ENCODE peak calls at places on chromosomes 2 and 18, in eight cellular contexts. M is iPS DF 19.7; S is activated CD4-positive, alpha-beta T cell treated with anti-CD3 and anti-CD28 coated beads, Interleukin-2, amount 10 ng/mL, durations not matched to agents 7 days and 5 days; C is Caki2; A is amniotic stem cell; D is MCF 10A; R is activated T-cell treated with anti-CD3 and anti-CD28 coated beads for 48 hours; U is NCI-H1694. K is an unnamed sample.

GRCh38 chr2:77552956-77553355 is 30.8 kb upstream of the LRRTM4 start:
- DNase-seq in R (no peak), U (no peak), C (peak), M (no peak), D (no peak), A (no peak), S (no peak), K (no peak)

GRCh38 chr2:172182624-172183023 is 79.9 kb upstream of the DLX2 start:
- DNase-seq in S (no peak), U (no peak), D (peak), M (no peak), C (no peak), R (no peak), A (no peak), K (no peak)

GRCh38 chr2:70121627-70122372 is 34.5 kb downstream of the PCBP1 start:
- DNase-seq in S (no peak), R (no peak), D (no peak), A (no peak), C (no peak), U (no peak), M (no peak), K (no peak)

GRCh38 chr2:42792087-42792582 is 248 bp downstream of the HAAO start:
- DNase-seq in S (no peak), C (no peak), M (no peak), A (no peak), U (no peak), R (no peak), D (no peak), K (no peak)

GRCh38 chr2:219951111-219951510 is 323.7 kb downstream of the SLC4A3 start:
- DNase-seq in U (peak), D (no peak), R (no peak), S (no peak), C (no peak), M (no peak), A (no peak), K (no peak)

GRCh38 chr2:162232611-162233115 is 10.6 kb downstream of the FAP start:
- DNase-seq in D (no peak), U (no peak), R (no peak), M (no peak), C (no peak), S (no peak), A (no peak), K (no peak)

GRCh38 chr2:2112416-2113131 is 218.5 kb downstream of the MYT1L start:
- DNase-seq in A (no peak), S (no peak), M (no peak), D (no peak), U (no peak), R (no peak), C (no peak), K (no peak)

GRCh38 chr18:7616661-7617060 is 49.5 kb downstream of the PTPRM start:
- DNase-seq in A (no peak), U (no peak), S (no peak), C (no peak), D (peak), R (no peak), M (no peak), K (no peak)

GRCh38 chr2:191038241-191038725 is 24.3 kb upstream of the STAT1 start:
- DNase-seq in S (peak), A (no peak), R (no peak), U (no peak), M (no peak), C (no peak), D (peak), K (peak)

GRCh38 chr2:172085460-172086159 is at the start of gene DLX1:
- DNase-seq in U (no peak), C (no peak), D (no peak), A (no peak), M (no peak), S (peak), R (no peak), K (no peak)

GRCh38 chr18:29164993-29165599 is 988.2 kb upstream of the CDH2 start:
- DNase-seq in U (no peak), R (no peak), A (peak), M (no peak), S (no peak), C (peak), D (peak), K (peak)

GRCh38 chr18:27315001-27315400 is 129.9 kb upstream of the CHST9 start:
- DNase-seq in D (peak), S (no peak), A (no peak), R (no peak), U (no peak), M (no peak), C (no peak), K (no peak)

GRCh38 chr2:238730001-238730669 is 117.8 kb upstream of the TWIST2 start:
- DNase-seq in U (no peak), M (no peak), A (no peak), D (no peak), R (no peak), C (no peak), S (no peak), K (no peak)

GRCh38 chr2:20723543-20723942 is 56.6 kb downstream of the GDF7 start:
- DNase-seq in A (no peak), M (no peak), D (no peak), S (no peak), U (no peak), R (no peak), C (no peak), K (no peak)

GRCh38 chr18:46562674-46563192 is 94.3 kb downstream of the LOXHD1 start:
- DNase-seq in M (no peak), C (no peak), S (no peak), U (no peak), R (no peak), D (no peak), A (no peak), K (no peak)

GRCh38 chr2:27932396-27932795 is 41.9 kb downstream of the BABAM2 start:
- DNase-seq in R (no peak), A (no peak), D (peak), C (peak), M (no peak), S (no peak), U (no peak), K (no peak)

GRCh38 chr2:202908186-202908585 is 3.3 kb downstream of the WDR12 start:
- DNase-seq in D (no peak), R (no peak), S (no peak), C (no peak), A (no peak), M (no peak), U (no peak), K (no peak)

GRCh38 chr2:134232868-134233732 is 20.8 kb upstream of the MGAT5 start:
- DNase-seq in U (no peak), R (no peak), D (no peak), C (no peak), M (no peak), A (no peak), S (peak), K (no peak)

GRCh38 chr18:43869451-43870008 is 592.2 kb upstream of the SYT4 start:
- DNase-seq in A (no peak), D (peak), S (no peak), C (no peak), R (no peak), U (no peak), M (no peak), K (no peak)

GRCh38 chr2:38344813-38345212 is 32.3 kb downstream of the ATL2 start:
- DNase-seq in A (no peak), M (no peak), D (no peak), S (no peak), U (no peak), R (no peak), C (no peak), K (no peak)

GRCh38 chr2:60553496-60553991 is at the start of gene BCL11A:
- DNase-seq in R (no peak), A (peak), C (peak), D (peak), M (peak), S (no peak), U (peak), K (peak)

GRCh38 chr2:108354171-108354570 is 23.6 kb upstream of the SULT1C4 start:
- DNase-seq in D (peak), A (no peak), M (no peak), R (no peak), C (no peak), S (no peak), U (no peak), K (no peak)

GRCh38 chr2:208256192-208256782 is 1.4 kb upstream of the IDH1 start:
- DNase-seq in M (no peak), S (peak), R (no peak), C (peak), A (no peak), D (peak), U (no peak), K (no peak)

GRCh38 chr2:82896117-82896516 is 1563.0 kb downstream of the SUCLG1 start:
- DNase-seq in C (no peak), R (no peak), U (no peak), M (no peak), S (no peak), A (no peak), D (no peak), K (no peak)

GRCh38 chr2:51490576-51491234 is 458.8 kb upstream of the NRXN1 start:
- DNase-seq in M (no peak), U (no peak), D (no peak), R (no peak), S (no peak), C (no peak), A (no peak), K (no peak)

GRCh38 chr2:127153691-127154158 is 46.8 kb upstream of the BIN1 start:
- DNase-seq in U (no peak), D (peak), M (no peak), R (no peak), C (peak), A (peak), S (no peak), K (peak)

GRCh38 chr2:231902598-231902997 is 23.6 kb downstream of the NPPC start:
- DNase-seq in C (no peak), D (no peak), U (no peak), S (no peak), M (no peak), R (no peak), A (no peak), K (no peak)

GRCh38 chr2:150472122-150472899 is 15.2 kb downstream of the RND3 start:
- DNase-seq in A (no peak), M (no peak), R (no peak), U (no peak), D (no peak), C (peak), S (no peak), K (no peak)

GRCh38 chr18:27007880-27008279 is 142.4 kb upstream of the AQP4 start:
- DNase-seq in D (peak), M (no peak), S (no peak), R (no peak), A (no peak), C (no peak), U (no peak), K (no peak)

GRCh38 chr18:39841133-39842041 is 2113.6 kb upstream of the PIK3C3 start:
- DNase-seq in U (peak), D (peak), R (no peak), C (peak), A (no peak), S (no peak), M (peak), K (no peak)

GRCh38 chr2:164692114-164692513 is 70.8 kb upstream of the GRB14 start:
- DNase-seq in M (no peak), R (no peak), A (no peak), C (no peak), S (no peak), D (no peak), U (no peak), K (no peak)

GRCh38 chr2:136188086-136188485 is 70.1 kb upstream of the CXCR4 start:
- DNase-seq in S (no peak), A (no peak), R (no peak), M (no peak), U (no peak), D (no peak), C (no peak), K (no peak)